ENCODE peak calls at places on chromosomes 7 and 10, in six cellular contexts. Q is left ventricle myocardium inferior, Z is kidney, S is heart right ventricle, R is IMR-90, M is lower lobe of right lung. N is an unnamed sample.

GRCh38 chr10:31939797-31940708 is 11.4 kb upstream of the ARHGAP12 start:
- DNase-seq in Q (no peak), R (no peak), M (no peak), S (no peak), Z (no peak), N (no peak)

GRCh38 chr7:128928159-128928558 is 9.6 kb upstream of the IRF5 start:
- DNase-seq in Z (no peak), R (no peak), Q (no peak), S (no peak), M (no peak), N (no peak)

GRCh38 chr7:113698556-113699220 is 220.1 kb downstream of the PPP1R3A start:
- DNase-seq in M (no peak), Z (no peak), R (peak; percentile 39), S (no peak), Q (no peak), N (no peak)

GRCh38 chr10:101133489-101134298 is 2.6 kb downstream of the TLX1 start:
- DNase-seq in Q (no peak), M (no peak), S (no peak), R (no peak), Z (peak; percentile 37), N (no peak)

GRCh38 chr10:13099144-13099665 is 758 bp upstream of the OPTN start:
- DNase-seq in Q (no peak), S (peak; percentile 25), R (peak; percentile 57), Z (peak; percentile 75), M (no peak), N (peak; percentile 54)

GRCh38 chr7:156115582-156115981 is 303.3 kb upstream of the SHH start:
- DNase-seq in M (no peak), Q (no peak), S (no peak), Z (peak; percentile 67), R (no peak), N (no peak)

GRCh38 chr10:126903646-126904360 is 1.4 kb upstream of the DOCK1 start:
- DNase-seq in S (no peak), Q (no peak), Z (no peak), R (no peak), M (no peak), N (no peak)

GRCh38 chr7:114939484-114940097 is 17.7 kb downstream of the MDFIC start:
- DNase-seq in Z (no peak), R (no peak), M (no peak), Q (no peak), S (no peak), N (peak; percentile 53)

GRCh38 chr10:62376064-62377025 is 2.2 kb downstream of the ZNF365 start:
- DNase-seq in Q (no peak), M (no peak), S (no peak), R (no peak), Z (no peak), N (no peak)

GRCh38 chr10:13072339-13072738 is 27.6 kb upstream of the OPTN start:
- DNase-seq in M (no peak), R (no peak), Z (no peak), S (no peak), Q (no peak), N (no peak)

GRCh38 chr7:70325509-70326101 is 727.3 kb downstream of the AUTS2 start:
- DNase-seq in R (peak; percentile 9), M (no peak), S (no peak), Z (no peak), Q (no peak), N (no peak)

GRCh38 chr7:105665684-105666083 is 84.4 kb upstream of the EFCAB10 start:
- DNase-seq in Z (no peak), S (no peak), M (no peak), Q (no peak), R (no peak), N (no peak)

GRCh38 chr7:102978280-102978679 is 65.5 kb downstream of the LRRC17 start:
- DNase-seq in M (no peak), Q (no peak), S (peak; percentile 21), R (peak; percentile 82), Z (no peak), N (no peak)

GRCh38 chr10:133230023-133230319 is at the start of gene UTF1:
- DNase-seq in S (no peak), Z (no peak), Q (no peak), R (no peak), M (no peak), N (no peak)

GRCh38 chr10:25068152-25069058 is 52.0 kb downstream of the THNSL1 start:
- DNase-seq in R (peak; percentile 84), M (no peak), Q (no peak), S (no peak), Z (no peak), N (no peak)

GRCh38 chr10:103710490-103710889 is 144.9 kb downstream of the SH3PXD2A start:
- DNase-seq in Q (no peak), M (no peak), S (no peak), R (no peak), Z (no peak), N (no peak)

GRCh38 chr7:105205592-105206211 is 183.0 kb downstream of the SRPK2 start:
- DNase-seq in M (no peak), R (no peak), Z (no peak), Q (no peak), S (no peak), N (no peak)

GRCh38 chr10:94274142-94274787 is 88.5 kb downstream of the NOC3L start:
- DNase-seq in R (no peak), M (no peak), Z (no peak), Q (peak; percentile 62), S (peak; percentile 33), N (no peak)

GRCh38 chr7:132240821-132241422 is 335.3 kb downstream of the PLXNA4 start:
- DNase-seq in M (no peak), R (no peak), Q (no peak), Z (no peak), S (no peak), N (no peak)

GRCh38 chr7:132245539-132245938 is 330.7 kb downstream of the PLXNA4 start:
- DNase-seq in Q (no peak), M (no peak), R (no peak), S (no peak), Z (no peak), N (no peak)

GRCh38 chr7:132242192-132242812 is 334.0 kb downstream of the PLXNA4 start:
- DNase-seq in M (no peak), Q (no peak), R (no peak), S (no peak), Z (no peak), N (no peak)

GRCh38 chr7:132244917-132245480 is 331.3 kb downstream of the PLXNA4 start:
- DNase-seq in S (no peak), M (no peak), Z (no peak), R (no peak), Q (no peak), N (no peak)

DNA sequence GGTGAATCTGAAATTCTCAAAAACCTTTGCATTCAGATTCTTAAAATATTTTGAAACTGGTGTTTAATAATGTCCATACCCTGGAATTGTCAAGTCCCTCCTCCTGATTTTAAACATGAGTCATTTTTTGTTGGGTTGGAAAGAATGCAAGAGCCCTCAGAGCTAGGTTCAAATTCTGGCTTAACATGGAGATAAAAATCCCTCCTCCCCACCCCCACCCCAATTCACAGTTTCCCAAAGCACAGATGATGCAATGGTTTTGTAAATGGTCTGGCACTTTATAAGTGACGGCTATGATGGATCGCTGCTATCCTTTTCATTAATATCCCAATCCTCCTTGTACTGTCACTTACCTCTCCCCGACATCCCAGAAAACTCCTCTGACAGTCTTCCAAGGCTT is 332.8 kb downstream of the PLXNA4 start:
- DNase-seq in Z (no peak), R (no peak), M (no peak), S (no peak), Q (no peak), N (no peak)
- H3K4me1 ChIP-seq in Z (no peaks in the 10 kb centered on the region), R (no peaks in the 10 kb centered on the region), M (no peaks in the 10 kb centered on the region), S (no peaks in the 10 kb centered on the region), Q (no peaks in the 10 kb centered on the region), N (no peaks in the 10 kb centered on the region)

DNA sequence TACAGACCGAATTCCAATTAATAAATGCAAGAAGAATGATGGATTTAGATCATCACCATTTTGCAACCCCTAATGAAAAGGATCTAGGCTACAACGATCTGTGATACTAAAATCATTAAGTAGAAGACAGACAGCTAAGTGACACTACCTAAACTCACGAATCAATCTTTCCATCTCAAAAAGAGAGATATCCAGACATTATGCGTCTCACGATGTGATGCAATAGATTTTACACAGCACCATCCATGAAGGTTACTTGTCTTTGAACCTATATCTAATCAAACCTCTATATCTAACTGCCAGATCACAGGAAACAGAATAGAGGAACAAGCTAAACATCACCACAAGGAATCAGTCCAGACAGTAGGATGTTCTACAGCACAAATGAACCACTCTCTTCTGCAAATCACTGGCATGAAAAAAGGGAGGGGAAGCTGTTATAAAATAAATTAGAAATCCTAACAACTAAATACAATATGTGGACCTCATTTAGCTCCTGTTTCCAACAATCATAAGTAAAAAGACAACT is 4.1 kb downstream of the RAPGEF5 start:
- DNase-seq in Z (no peak), M (no peak), R (no peak), S (no peak), Q (no peak), N (no peak)
- H3K4me3 ChIP-seq in Z (no peak overlapping the region), M (no peak overlapping the region), R (no peak overlapping the region), S (no peak overlapping the region), Q (no peak overlapping the region), N (no peak overlapping the region)

DNA sequence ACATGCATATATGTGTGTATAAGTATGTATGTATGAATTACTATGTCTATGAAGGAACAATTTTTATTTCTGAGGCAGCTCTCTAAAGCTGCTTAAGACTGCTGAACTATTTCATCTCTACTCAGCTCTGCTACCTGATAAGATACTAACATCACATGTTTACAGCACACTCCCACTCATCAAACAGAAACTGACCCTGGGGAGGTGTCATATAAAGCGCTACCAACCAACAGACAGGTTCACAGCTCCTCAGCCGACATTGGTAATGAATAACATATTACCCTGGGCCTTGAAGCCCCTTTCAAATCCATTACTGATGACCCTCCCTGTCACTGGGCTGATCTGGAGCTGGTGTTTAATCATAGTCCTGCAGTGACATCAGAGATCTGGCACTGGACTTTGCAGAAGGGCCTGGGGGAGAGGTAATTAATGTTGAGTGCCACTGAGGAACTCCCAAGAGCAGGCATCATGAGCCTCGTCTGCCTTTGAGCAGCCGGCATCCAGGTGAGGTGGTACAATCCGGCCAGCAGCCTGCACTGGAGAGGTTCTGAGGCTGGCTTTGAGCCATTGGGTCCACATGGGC is 306.6 kb upstream of the NFE2L3 start:
- DNase-seq in M (no peak), R (no peak), Z (no peak), Q (no peak), S (no peak), N (no peak)
- H3K4me1 ChIP-seq in M (peaks cover 14% of the 10 kb centered on the region), R (peaks cover 10% of the 10 kb centered on the region), Z (no peaks in the 10 kb centered on the region), Q (peaks cover 85% of the 10 kb centered on the region), S (no peaks in the 10 kb centered on the region), N (no peaks in the 10 kb centered on the region)

GRCh38 chr7:94252124-94252523 is 142.6 kb upstream of the COL1A2 start:
- DNase-seq in Q (no peak), R (no peak), S (no peak), M (no peak), Z (no peak), N (no peak)
- H3K4me3 ChIP-seq in Q (no peak overlapping the region), R (no peak overlapping the region), S (no peak overlapping the region), M (no peak overlapping the region), Z (no peak overlapping the region), N (no peak overlapping the region)

DNA sequence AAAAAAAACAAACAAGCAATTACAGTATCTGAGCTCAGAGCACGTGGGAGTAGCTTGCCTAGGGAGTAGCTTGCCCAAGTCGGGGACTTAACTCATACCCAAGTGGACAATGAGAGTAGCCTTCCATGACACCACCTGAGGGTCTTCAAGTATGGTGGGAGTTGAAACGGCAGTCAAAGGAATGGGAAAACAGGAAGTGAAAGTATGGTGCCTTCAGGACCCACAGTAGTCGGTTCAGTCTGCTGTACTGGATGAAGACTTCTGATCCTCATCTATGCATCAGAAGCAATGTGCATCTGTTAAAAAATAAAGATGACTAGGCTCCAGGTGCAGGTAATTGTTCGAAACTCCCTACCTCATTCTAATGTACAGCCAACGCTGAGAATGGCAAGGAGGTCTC is 10.5 kb downstream of the VOPP1 start:
- DNase-seq in S (no peak), Z (no peak), R (no peak), Q (no peak), M (no peak), N (no peak)
- H3K4me1 ChIP-seq in S (no peaks in the 10 kb centered on the region), Z (no peaks in the 10 kb centered on the region), R (peaks cover 2% of the 10 kb centered on the region), Q (peaks cover 32% of the 10 kb centered on the region), M (peaks cover 16% of the 10 kb centered on the region), N (peaks cover 81% of the 10 kb centered on the region)